ENCODE peak calls at places on chromosomes 6 and 20, in six cellular contexts. N is iris pigment epithelial cell; V is stimulated activated CD4-positive, alpha-beta T cell treated with anti-CD3 and anti-CD28 coated beads, Interleukin-2, amount 100 ng/mL, for 48 hours; S is dorsolateral prefrontal cortex; E is cardiac septum; Z is left colon. Y is an unnamed sample.

GRCh38 chr6:13859871-13860555 is 45.7 kb upstream of the MCUR1 start:
- DNase-seq in N (no peak), V (no peak), S (no peak), Z (no peak), E (no peak), Y (no peak)

GRCh38 chr6:29079203-29079602 is 7.9 kb downstream of the OR2B3 start:
- DNase-seq in E (no peak), N (no peak), Z (no peak), V (no peak), S (no peak), Y (no peak)

GRCh38 chr20:47352332-47353223 is 3.9 kb downstream of the ZMYND8 start:
- DNase-seq in N (peak; percentile 63), S (no peak), E (no peak), V (no peak), Z (no peak), Y (no peak)

GRCh38 chr6:109239192-109239917 is 142.9 kb downstream of the CD164 start:
- DNase-seq in Z (no peak), V (no peak), N (no peak), E (no peak), S (no peak), Y (peak; percentile 60)

GRCh38 chr6:36839819-36840379 is 655 bp upstream of the CPNE5 start:
- DNase-seq in E (no peak), V (peak; percentile 11), S (no peak), Z (no peak), N (no peak), Y (peak; percentile 40)

GRCh38 chr20:1185781-1186334 is 1.1 kb upstream of the TMEM74B start:
- DNase-seq in E (no peak), N (peak; percentile 58), Z (peak; percentile 37), S (no peak), V (peak; percentile 45), Y (peak; percentile 71)

GRCh38 chr6:1131285-1132079 is 180.4 kb upstream of the FOXQ1 start:
- DNase-seq in E (no peak), N (peak; percentile 74), Z (no peak), S (no peak), V (no peak), Y (peak; percentile 96)

GRCh38 chr20:20188647-20189046 is 136.3 kb downstream of the CFAP61 start:
- DNase-seq in S (no peak), V (no peak), E (no peak), Z (no peak), N (no peak), Y (no peak)

GRCh38 chr6:6712258-6712978 is 123.9 kb downstream of the LY86 start:
- DNase-seq in S (no peak), V (no peak), Z (peak; percentile 61), N (peak; percentile 61), E (no peak), Y (peak; percentile 97)

Y was measured in mesenchymal stem cell.